ENCODE peak calls at places on chromosomes 11 and 22, in eight cellular contexts. One of them, this sample, is unnamed. For H3K4me1, the result is how much of the 10 kb centered on the place peaks cover.

GRCh38 chr11:132451942-132452601 is 1080.2 kb downstream of the OPCML start:
- DNase-seq in psoas muscle: no peak
- DNase-seq in stomach: no peak
- DNase-seq in upper lobe of left lung: no peak
- DNase-seq in lower lobe of right lung: no peak
- DNase-seq in adrenal gland: no peak
- DNase-seq in cardiac muscle cell: no peak
- DNase-seq in tibial nerve: no peak
- DNase-seq in this sample: no peak

GRCh38 chr22:27139935-27140493 is 482.6 kb downstream of the MIAT start:
- DNase-seq in upper lobe of left lung: no peak
- DNase-seq in stomach: no peak
- DNase-seq in adrenal gland: peak
- DNase-seq in tibial nerve: no peak
- DNase-seq in cardiac muscle cell: peak
- DNase-seq in lower lobe of right lung: no peak
- DNase-seq in psoas muscle: no peak
- DNase-seq in this sample: no peak

GRCh38 chr11:72924568-72925190 is 110.5 kb downstream of the ATG16L2 start:
- DNase-seq in adrenal gland: no peak
- DNase-seq in stomach: no peak
- DNase-seq in lower lobe of right lung: no peak
- DNase-seq in psoas muscle: no peak
- DNase-seq in upper lobe of left lung: no peak
- DNase-seq in cardiac muscle cell: peak
- DNase-seq in tibial nerve: no peak
- DNase-seq in this sample: no peak

GRCh38 chr11:47318166-47318565 is 34.3 kb downstream of the MYBPC3 start:
- DNase-seq in psoas muscle: no peak
- DNase-seq in upper lobe of left lung: no peak
- DNase-seq in cardiac muscle cell: no peak
- DNase-seq in tibial nerve: no peak
- DNase-seq in lower lobe of right lung: no peak
- DNase-seq in adrenal gland: no peak
- DNase-seq in stomach: no peak
- DNase-seq in this sample: no peak

GRCh38 chr11:59778122-59778521 is 22.9 kb downstream of the STX3 start:
- DNase-seq in tibial nerve: no peak
- DNase-seq in lower lobe of right lung: no peak
- DNase-seq in psoas muscle: no peak
- DNase-seq in adrenal gland: peak
- DNase-seq in cardiac muscle cell: no peak
- DNase-seq in stomach: peak
- DNase-seq in upper lobe of left lung: no peak
- DNase-seq in this sample: no peak

GRCh38 chr11:80632691-80633090 is 1191.9 kb upstream of the TENM4 start:
- DNase-seq in adrenal gland: no peak
- DNase-seq in tibial nerve: no peak
- DNase-seq in stomach: no peak
- DNase-seq in lower lobe of right lung: no peak
- DNase-seq in cardiac muscle cell: no peak
- DNase-seq in psoas muscle: no peak
- DNase-seq in upper lobe of left lung: no peak
- DNase-seq in this sample: no peak

GRCh38 chr11:104036603-104037394 is at the start of gene DDI1:
- DNase-seq in adrenal gland: no peak
- DNase-seq in tibial nerve: no peak
- DNase-seq in psoas muscle: no peak
- DNase-seq in cardiac muscle cell: no peak
- DNase-seq in lower lobe of right lung: peak
- DNase-seq in stomach: no peak
- DNase-seq in upper lobe of left lung: peak
- DNase-seq in this sample: no peak

GRCh38 chr11:126343051-126343450 is 12.4 kb upstream of the ST3GAL4 start:
- DNase-seq in upper lobe of left lung: no peak
- DNase-seq in tibial nerve: no peak
- DNase-seq in psoas muscle: peak
- DNase-seq in adrenal gland: no peak
- DNase-seq in lower lobe of right lung: no peak
- DNase-seq in stomach: no peak
- DNase-seq in cardiac muscle cell: no peak
- DNase-seq in this sample: no peak

GRCh38 chr22:36386900-36387663 is 685 bp downstream of the MYH9 start:
- DNase-seq in adrenal gland: peak
- DNase-seq in lower lobe of right lung: peak
- DNase-seq in psoas muscle: peak
- DNase-seq in tibial nerve: peak
- DNase-seq in stomach: peak
- DNase-seq in upper lobe of left lung: peak
- DNase-seq in cardiac muscle cell: no peak
- DNase-seq in this sample: peak

GRCh38 chr22:40236131-40236665 is 58.5 kb downstream of the TNRC6B start:
- DNase-seq in tibial nerve: no peak
- DNase-seq in adrenal gland: no peak
- DNase-seq in psoas muscle: no peak
- DNase-seq in stomach: no peak
- DNase-seq in upper lobe of left lung: no peak
- DNase-seq in lower lobe of right lung: no peak
- DNase-seq in cardiac muscle cell: no peak
- DNase-seq in this sample: no peak

GRCh38 chr11:112087212-112087611 is 539 bp downstream of the SDHD start:
- DNase-seq in psoas muscle: no peak
- DNase-seq in cardiac muscle cell: peak
- DNase-seq in upper lobe of left lung: no peak
- DNase-seq in adrenal gland: no peak
- DNase-seq in stomach: no peak
- DNase-seq in tibial nerve: no peak
- DNase-seq in lower lobe of right lung: no peak
- DNase-seq in this sample: no peak
- H3K4me1 ChIP-seq in psoas muscle: under half
- H3K4me1 ChIP-seq in cardiac muscle cell: under half
- H3K4me1 ChIP-seq in upper lobe of left lung: under half
- H3K4me1 ChIP-seq in adrenal gland: under half
- H3K4me1 ChIP-seq in stomach: under half
- H3K4me1 ChIP-seq in tibial nerve: under half
- H3K4me1 ChIP-seq in lower lobe of right lung: under half
- H3K4me1 ChIP-seq in this sample: under half

GRCh38 chr11:19866037-19866436 is 153.4 kb downstream of the NAV2 start:
- DNase-seq in upper lobe of left lung: no peak
- DNase-seq in stomach: no peak
- DNase-seq in tibial nerve: no peak
- DNase-seq in adrenal gland: no peak
- DNase-seq in cardiac muscle cell: no peak
- DNase-seq in psoas muscle: no peak
- DNase-seq in lower lobe of right lung: no peak
- DNase-seq in this sample: no peak

GRCh38 chr11:19868871-19869270 is 156.2 kb downstream of the NAV2 start:
- DNase-seq in adrenal gland: no peak
- DNase-seq in lower lobe of right lung: no peak
- DNase-seq in stomach: no peak
- DNase-seq in upper lobe of left lung: no peak
- DNase-seq in cardiac muscle cell: peak
- DNase-seq in psoas muscle: no peak
- DNase-seq in tibial nerve: no peak
- DNase-seq in this sample: no peak

GRCh38 chr11:19868281-19868821 is 155.7 kb downstream of the NAV2 start:
- DNase-seq in lower lobe of right lung: no peak
- DNase-seq in psoas muscle: peak
- DNase-seq in upper lobe of left lung: no peak
- DNase-seq in stomach: no peak
- DNase-seq in cardiac muscle cell: peak
- DNase-seq in tibial nerve: no peak
- DNase-seq in adrenal gland: no peak
- DNase-seq in this sample: no peak

GRCh38 chr11:19869466-19869865 is 156.8 kb downstream of the NAV2 start:
- DNase-seq in stomach: no peak
- DNase-seq in upper lobe of left lung: no peak
- DNase-seq in cardiac muscle cell: no peak
- DNase-seq in psoas muscle: no peak
- DNase-seq in lower lobe of right lung: no peak
- DNase-seq in tibial nerve: no peak
- DNase-seq in adrenal gland: no peak
- DNase-seq in this sample: no peak

DNA sequence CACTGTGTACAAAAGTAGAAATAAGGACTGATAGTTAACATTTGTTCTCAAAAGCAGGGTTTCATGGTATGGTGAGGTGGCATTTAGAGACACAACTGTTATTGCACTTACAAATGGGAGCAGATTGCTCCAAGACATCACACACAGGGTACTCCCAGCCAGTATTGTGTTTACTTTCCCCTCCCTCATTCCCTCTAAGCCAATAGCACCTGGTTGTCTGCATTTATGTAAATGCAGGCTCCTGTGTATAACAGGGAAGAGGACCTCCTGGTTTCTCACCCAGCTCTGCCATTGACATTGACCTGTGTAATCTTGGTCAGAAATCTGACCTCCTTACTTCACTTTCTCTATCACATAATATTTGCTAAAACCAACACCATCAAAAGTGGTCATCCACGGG is 154.4 kb downstream of the NAV2 start:
- DNase-seq in adrenal gland: no peak
- DNase-seq in cardiac muscle cell: no peak
- DNase-seq in tibial nerve: no peak
- DNase-seq in lower lobe of right lung: no peak
- DNase-seq in stomach: no peak
- DNase-seq in upper lobe of left lung: no peak
- DNase-seq in psoas muscle: no peak
- DNase-seq in this sample: no peak
- H3K4me1 ChIP-seq in adrenal gland: under half
- H3K4me1 ChIP-seq in cardiac muscle cell: under half
- H3K4me1 ChIP-seq in tibial nerve: under half
- H3K4me1 ChIP-seq in lower lobe of right lung: under half
- H3K4me1 ChIP-seq in stomach: under half
- H3K4me1 ChIP-seq in upper lobe of left lung: under half
- H3K4me1 ChIP-seq in psoas muscle: under half
- H3K4me1 ChIP-seq in this sample: under half

GRCh38 chr11:102470257-102470656 is 17.7 kb upstream of the TMEM123 start:
- DNase-seq in stomach: no peak
- DNase-seq in adrenal gland: no peak
- DNase-seq in cardiac muscle cell: no peak
- DNase-seq in tibial nerve: no peak
- DNase-seq in psoas muscle: no peak
- DNase-seq in upper lobe of left lung: no peak
- DNase-seq in lower lobe of right lung: no peak
- DNase-seq in this sample: no peak

GRCh38 chr11:102467080-102467708 is 14.6 kb upstream of the TMEM123 start:
- DNase-seq in upper lobe of left lung: no peak
- DNase-seq in psoas muscle: no peak
- DNase-seq in stomach: no peak
- DNase-seq in lower lobe of right lung: no peak
- DNase-seq in cardiac muscle cell: no peak
- DNase-seq in tibial nerve: no peak
- DNase-seq in adrenal gland: no peak
- DNase-seq in this sample: no peak

GRCh38 chr11:102469196-102469821 is 16.7 kb upstream of the TMEM123 start:
- DNase-seq in cardiac muscle cell: peak
- DNase-seq in psoas muscle: no peak
- DNase-seq in lower lobe of right lung: no peak
- DNase-seq in upper lobe of left lung: no peak
- DNase-seq in adrenal gland: no peak
- DNase-seq in tibial nerve: no peak
- DNase-seq in stomach: no peak
- DNase-seq in this sample: no peak

GRCh38 chr11:102467853-102468580 is 15.5 kb upstream of the TMEM123 start:
- DNase-seq in lower lobe of right lung: no peak
- DNase-seq in adrenal gland: no peak
- DNase-seq in psoas muscle: no peak
- DNase-seq in cardiac muscle cell: no peak
- DNase-seq in tibial nerve: no peak
- DNase-seq in upper lobe of left lung: no peak
- DNase-seq in stomach: no peak
- DNase-seq in this sample: no peak

DNA sequence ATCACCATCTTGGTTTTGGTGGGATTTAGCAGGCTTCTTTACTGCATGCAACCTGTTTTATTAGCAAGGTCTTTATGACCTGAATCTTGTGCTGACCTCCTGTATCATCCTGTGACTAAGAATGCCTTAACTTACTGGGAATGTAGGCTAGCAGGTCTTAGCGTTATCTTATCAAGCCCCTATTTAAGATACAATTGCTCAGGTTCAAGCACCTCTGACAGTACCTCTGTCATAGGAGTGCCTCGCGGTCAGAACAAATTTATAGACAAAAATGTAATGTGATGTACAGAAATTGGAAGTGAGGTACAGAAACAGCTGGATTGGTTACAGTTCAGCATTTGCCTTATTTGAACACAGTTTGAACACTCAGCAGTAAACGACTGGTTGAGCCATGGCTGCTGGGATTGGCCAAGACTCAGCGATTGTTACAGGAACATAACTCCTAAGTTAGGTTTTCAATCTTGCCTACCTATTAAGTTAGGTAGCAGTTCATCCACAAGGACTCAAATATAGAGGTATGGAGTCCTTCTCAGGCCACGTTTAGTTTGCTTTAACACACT is 16.2 kb upstream of the TMEM123 start:
- DNase-seq in upper lobe of left lung: no peak
- DNase-seq in cardiac muscle cell: no peak
- DNase-seq in psoas muscle: no peak
- DNase-seq in stomach: no peak
- DNase-seq in adrenal gland: no peak
- DNase-seq in lower lobe of right lung: no peak
- DNase-seq in tibial nerve: no peak
- DNase-seq in this sample: no peak
- H3K4me1 ChIP-seq in upper lobe of left lung: under half
- H3K4me1 ChIP-seq in cardiac muscle cell: under half
- H3K4me1 ChIP-seq in psoas muscle: under half
- H3K4me1 ChIP-seq in stomach: under half
- H3K4me1 ChIP-seq in adrenal gland: under half
- H3K4me1 ChIP-seq in lower lobe of right lung: under half
- H3K4me1 ChIP-seq in tibial nerve: under half
- H3K4me1 ChIP-seq in this sample: under half

GRCh38 chr22:22813126-22814075 is 74.2 kb upstream of the IGLL5 start:
- DNase-seq in lower lobe of right lung: no peak
- DNase-seq in stomach: no peak
- DNase-seq in upper lobe of left lung: no peak
- DNase-seq in psoas muscle: no peak
- DNase-seq in tibial nerve: no peak
- DNase-seq in cardiac muscle cell: no peak
- DNase-seq in adrenal gland: peak
- DNase-seq in this sample: no peak
- H3K4me1 ChIP-seq in lower lobe of right lung: under half
- H3K4me1 ChIP-seq in stomach: under half
- H3K4me1 ChIP-seq in upper lobe of left lung: under half
- H3K4me1 ChIP-seq in psoas muscle: under half
- H3K4me1 ChIP-seq in tibial nerve: under half
- H3K4me1 ChIP-seq in cardiac muscle cell: under half
- H3K4me1 ChIP-seq in adrenal gland: under half
- H3K4me1 ChIP-seq in this sample: under half

GRCh38 chr22:30228509-30229359 is 17.8 kb downstream of the LIF start:
- DNase-seq in cardiac muscle cell: no peak
- DNase-seq in stomach: no peak
- DNase-seq in psoas muscle: no peak
- DNase-seq in adrenal gland: no peak
- DNase-seq in upper lobe of left lung: peak
- DNase-seq in tibial nerve: no peak
- DNase-seq in lower lobe of right lung: no peak
- DNase-seq in this sample: no peak
- H3K4me1 ChIP-seq in cardiac muscle cell: under half
- H3K4me1 ChIP-seq in stomach: under half
- H3K4me1 ChIP-seq in psoas muscle: under half
- H3K4me1 ChIP-seq in adrenal gland: under half
- H3K4me1 ChIP-seq in upper lobe of left lung: under half
- H3K4me1 ChIP-seq in tibial nerve: under half
- H3K4me1 ChIP-seq in lower lobe of right lung: under half
- H3K4me1 ChIP-seq in this sample: under half

This sample was measured in suprapubic skin.